ENCODE peak calls at places on chromosome 2, in four cellular contexts. One of them, this sample, is unnamed.

GRCh38 chr2:197204855-197205254 is 105.7 kb downstream of the ANKRD44 start:
- DNase-seq in AG08396: no peak
- DNase-seq in KBM-7: no peak
- DNase-seq in colonic mucosa: no peak
- DNase-seq in this sample: no peak

GRCh38 chr2:130824492-130825061 is 12.1 kb upstream of the ARHGEF4 start:
- DNase-seq in colonic mucosa: no peak
- DNase-seq in AG08396: peak
- DNase-seq in KBM-7: peak
- DNase-seq in this sample: no peak

GRCh38 chr2:129178356-129178755 is 801.1 kb upstream of the RAB6C start:
- DNase-seq in colonic mucosa: no peak
- DNase-seq in AG08396: no peak
- DNase-seq in KBM-7: no peak
- DNase-seq in this sample: no peak

GRCh38 chr2:96393989-96394761 is 58.6 kb downstream of the NCAPH start:
- DNase-seq in AG08396: no peak
- DNase-seq in colonic mucosa: no peak
- DNase-seq in KBM-7: no peak
- DNase-seq in this sample: no peak

GRCh38 chr2:217418544-217418943 is 558.7 kb upstream of the TNP1 start:
- DNase-seq in KBM-7: no peak
- DNase-seq in colonic mucosa: no peak
- DNase-seq in AG08396: no peak
- DNase-seq in this sample: no peak

GRCh38 chr2:1707771-1708351 is 36.5 kb downstream of the PXDN start:
- DNase-seq in KBM-7: no peak
- DNase-seq in colonic mucosa: peak
- DNase-seq in AG08396: peak
- DNase-seq in this sample: no peak

GRCh38 chr2:8368463-8368862 is 313.4 kb upstream of the ID2 start:
- DNase-seq in KBM-7: no peak
- DNase-seq in AG08396: no peak
- DNase-seq in colonic mucosa: no peak
- DNase-seq in this sample: no peak

GRCh38 chr2:200399636-200400035 is 93.1 kb downstream of the SPATS2L start:
- DNase-seq in KBM-7: no peak
- DNase-seq in AG08396: no peak
- DNase-seq in colonic mucosa: no peak
- DNase-seq in this sample: no peak

GRCh38 chr2:147170932-147171331 is 673.9 kb upstream of the ACVR2A start:
- DNase-seq in colonic mucosa: no peak
- DNase-seq in KBM-7: no peak
- DNase-seq in AG08396: no peak
- DNase-seq in this sample: no peak

GRCh38 chr2:162582357-162582798 is 238.4 kb downstream of the GCA start:
- DNase-seq in AG08396: no peak
- DNase-seq in KBM-7: no peak
- DNase-seq in colonic mucosa: peak
- DNase-seq in this sample: no peak

This sample was measured in stimulated activated CD8-positive, alpha-beta memory T cell treated with anti-CD3 and anti-CD28 coated beads, Interleukin-2, amount 100 ng/mL, for 48 hours.